ENCODE peak calls at places on chromosomes 4 and X, in five cellular contexts. M is HCT116, V is endodermal cell, J is mesendoderm, B is neural progenitor cell. L is an unnamed sample.

GRCh38 chr4:174561556-174561955 is 39.3 kb upstream of the HPGD start:
- DNase-seq in B (no peak), V (no peak), M (no peak), J (peak; percentile 43), L (peak; percentile 34)

GRCh38 chr4:128570380-128570779 is 239.1 kb upstream of the JADE1 start:
- DNase-seq in V (no peak), M (no peak), J (peak; percentile 34), B (no peak), L (no peak)

GRCh38 chr4:54333657-54334056 is 104.6 kb downstream of the PDGFRA start:
- DNase-seq in B (peak; percentile 25), M (no peak), V (no peak), J (no peak), L (peak; percentile 22)

GRCh38 chr4:152154433-152154832 is 381.5 kb downstream of the FBXW7 start:
- DNase-seq in J (no peak), V (no peak), B (no peak), M (no peak), L (no peak)

GRCh38 chrX:13373807-13374187 is 53.9 kb upstream of the ATXN3L start:
- DNase-seq in B (no peak), M (no peak), V (no peak), J (no peak), L (no peak)

GRCh38 chrX:19388741-19389140 is 45.0 kb downstream of the PDHA1 start:
- DNase-seq in B (no peak), J (no peak), V (no peak), M (no peak), L (no peak)

GRCh38 chr4:113979157-113979972 is at the start of gene ARSJ:
- DNase-seq in J (peak; percentile 89), B (peak; percentile 76), M (peak; percentile 32), V (peak; percentile 88), L (no peak)

GRCh38 chr4:37054670-37055069 is 189.9 kb upstream of the NWD2 start:
- DNase-seq in V (peak; percentile 77), J (peak; percentile 71), M (no peak), B (peak; percentile 42), L (no peak)

GRCh38 chrX:153740631-153741222 is 16.1 kb downstream of the ABCD1 start:
- DNase-seq in B (no peak), V (peak; percentile 21), M (no peak), J (no peak), L (no peak)

GRCh38 chr4:86033171-86033570 is 326.7 kb downstream of the MAPK10 start:
- DNase-seq in B (no peak), V (no peak), M (no peak), J (no peak), L (no peak)

GRCh38 chr4:4267981-4268380 is 20.0 kb upstream of the TMEM128 start:
- DNase-seq in J (no peak), B (no peak), M (no peak), V (no peak), L (no peak)

GRCh38 chr4:78650106-78651021 is 98.8 kb downstream of the ANXA3 start:
- DNase-seq in J (no peak), B (no peak), M (no peak), V (no peak), L (no peak)

GRCh38 chr4:38190717-38191178 is 230.6 kb downstream of the PTTG2 start:
- DNase-seq in B (peak; percentile 10), M (no peak), J (no peak), V (no peak), L (no peak)

GRCh38 chr4:158915683-158916241 is 146.9 kb downstream of the FNIP2 start:
- DNase-seq in V (no peak), J (no peak), M (no peak), B (no peak), L (no peak)

GRCh38 chr4:94446386-94446785 is 5.4 kb upstream of the PDLIM5 start:
- DNase-seq in B (no peak), M (no peak), J (no peak), V (no peak), L (no peak)

GRCh38 chr4:176360446-176360845 is 40.7 kb downstream of the SPCS3 start:
- DNase-seq in M (no peak), V (no peak), J (no peak), B (no peak), L (no peak)

GRCh38 chrX:12804655-12805054 is 13.4 kb downstream of the PRPS2 start:
- DNase-seq in B (no peak), V (no peak), J (no peak), M (no peak), L (no peak)

GRCh38 chr4:94680131-94680862 is 77.5 kb upstream of the BMPR1B start:
- DNase-seq in J (no peak), B (no peak), M (no peak), V (no peak), L (no peak)

GRCh38 chrX:115582871-115583729 is 22.1 kb downstream of the PLS3 start:
- DNase-seq in V (peak; percentile 89), J (peak; percentile 83), M (no peak), B (no peak), L (no peak)

GRCh38 chr4:155888171-155888570 is 15.3 kb upstream of the TDO2 start:
- DNase-seq in B (no peak), M (no peak), J (no peak), V (no peak), L (no peak)

GRCh38 chr4:84647307-84647884 is 64.5 kb downstream of the CDS1 start:
- DNase-seq in V (peak; percentile 73), B (peak; percentile 41), J (peak; percentile 16), M (no peak), L (no peak)

GRCh38 chr4:37693450-37694190 is 7.4 kb upstream of the RELL1 start:
- DNase-seq in V (no peak), M (no peak), J (no peak), B (no peak), L (no peak)

GRCh38 chr4:54439831-54440243 is 210.7 kb downstream of the PDGFRA start:
- DNase-seq in J (no peak), B (peak; percentile 59), M (no peak), V (no peak), L (no peak)

GRCh38 chrX:17547658-17548057 is 172.7 kb downstream of the NHS start:
- DNase-seq in J (no peak), M (peak; percentile 39), B (no peak), V (no peak), L (no peak)

GRCh38 chrX:38142598-38142997 is 78.1 kb downstream of the SRPX start:
- DNase-seq in J (no peak), M (no peak), V (no peak), B (no peak), L (no peak)

GRCh38 chrX:128106630-128107029 is 54.4 kb upstream of the ACTRT1 start:
- DNase-seq in V (peak; percentile 60), M (no peak), B (peak; percentile 49), J (peak; percentile 70), L (peak; percentile 5)

GRCh38 chr4:77040265-77040664 is 35.5 kb downstream of the CCNI start:
- DNase-seq in V (no peak), J (no peak), M (no peak), B (no peak), L (no peak)

GRCh38 chrX:80816051-80816450 is 6.4 kb upstream of the BRWD3 start:
- DNase-seq in M (no peak), V (no peak), J (peak; percentile 59), B (no peak), L (no peak)
- H3K9ac ChIP-seq in M (no peak overlapping the region), V (no peak overlapping the region), J (no peak overlapping the region), B (no peak overlapping the region), L (no peak overlapping the region)

GRCh38 chr4:8142556-8142955 is 16.1 kb downstream of the ABLIM2 start:
- DNase-seq in B (no peak), J (no peak), V (no peak), M (no peak), L (no peak)
- H3K9ac ChIP-seq in B (no peak overlapping the region), J (no peak overlapping the region), V (no peak overlapping the region), M (no peak overlapping the region), L (no peak overlapping the region)

GRCh38 chr4:79852305-79852730 is 220.7 kb downstream of the ANTXR2 start:
- DNase-seq in M (peak; percentile 40), V (peak; percentile 69), J (peak; percentile 86), B (no peak), L (peak; percentile 59)
- H3K9ac ChIP-seq in M (no peak overlapping the region), V (no peak overlapping the region), J (no peak overlapping the region), B (no peak overlapping the region), L (peak overlapping the region; percentile 4)

DNA sequence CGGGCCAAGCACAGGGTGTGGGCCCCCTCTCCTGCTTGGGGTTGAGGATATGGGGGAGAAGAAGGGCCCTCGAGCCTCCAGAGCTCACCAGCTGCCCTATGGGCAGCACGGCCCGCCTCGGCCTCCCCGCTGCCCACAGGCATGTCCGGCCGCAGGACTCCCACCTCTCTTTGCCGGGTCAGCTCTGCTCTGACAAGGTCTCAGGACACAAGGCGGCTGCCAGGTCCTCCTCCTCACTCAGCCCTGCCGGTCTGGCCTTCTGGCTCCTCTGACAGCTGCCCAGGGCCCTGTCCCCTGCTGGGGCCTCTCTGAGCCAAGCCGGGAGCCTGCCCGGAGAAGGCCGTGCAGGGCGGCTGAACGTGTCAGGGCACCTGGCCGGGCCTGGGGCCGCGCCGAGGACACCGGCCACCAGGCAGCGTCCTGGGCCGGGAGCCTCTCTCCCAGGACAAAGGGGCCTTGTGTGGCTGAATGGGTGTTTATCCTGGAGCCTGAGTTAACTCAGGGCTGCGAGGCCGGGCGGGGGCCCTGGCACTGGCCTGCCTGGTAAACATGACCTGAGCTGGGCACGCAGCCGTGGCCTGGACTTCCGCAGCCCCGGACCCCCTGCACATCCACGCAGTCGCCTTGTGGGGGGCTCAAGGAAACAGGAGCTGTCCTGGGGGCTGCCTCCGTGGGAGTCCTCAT is 25.7 kb downstream of the TACC3 start:
- DNase-seq in V (peak; percentile 59), J (no peak), B (no peak), M (no peak), L (no peak)
- H3K9ac ChIP-seq in V (no peak overlapping the region), J (no peak overlapping the region), B (no peak overlapping the region), M (no peak overlapping the region), L (no peak overlapping the region)

GRCh38 chr4:68272860-68273259 is 27.4 kb upstream of the TMPRSS11B start:
- DNase-seq in V (no peak), B (peak; percentile 28), J (peak; percentile 77), M (no peak), L (no peak)

GRCh38 chr4:68267433-68267944 is 22.0 kb upstream of the TMPRSS11B start:
- DNase-seq in B (no peak), V (no peak), J (no peak), M (no peak), L (no peak)

GRCh38 chr4:68278045-68278444 is 32.6 kb upstream of the TMPRSS11B start:
- DNase-seq in V (no peak), M (no peak), B (no peak), J (no peak), L (no peak)

GRCh38 chr4:68271851-68272756 is 26.6 kb upstream of the TMPRSS11B start:
- DNase-seq in M (peak; percentile 21), B (peak; percentile 45), J (peak; percentile 87), V (peak; percentile 63), L (peak; percentile 52)
- H3K9ac ChIP-seq in M (no peak overlapping the region), B (no peak overlapping the region), J (peak overlapping the region; percentile 65), V (peak overlapping the region; percentile 42), L (no peak overlapping the region)

DNA sequence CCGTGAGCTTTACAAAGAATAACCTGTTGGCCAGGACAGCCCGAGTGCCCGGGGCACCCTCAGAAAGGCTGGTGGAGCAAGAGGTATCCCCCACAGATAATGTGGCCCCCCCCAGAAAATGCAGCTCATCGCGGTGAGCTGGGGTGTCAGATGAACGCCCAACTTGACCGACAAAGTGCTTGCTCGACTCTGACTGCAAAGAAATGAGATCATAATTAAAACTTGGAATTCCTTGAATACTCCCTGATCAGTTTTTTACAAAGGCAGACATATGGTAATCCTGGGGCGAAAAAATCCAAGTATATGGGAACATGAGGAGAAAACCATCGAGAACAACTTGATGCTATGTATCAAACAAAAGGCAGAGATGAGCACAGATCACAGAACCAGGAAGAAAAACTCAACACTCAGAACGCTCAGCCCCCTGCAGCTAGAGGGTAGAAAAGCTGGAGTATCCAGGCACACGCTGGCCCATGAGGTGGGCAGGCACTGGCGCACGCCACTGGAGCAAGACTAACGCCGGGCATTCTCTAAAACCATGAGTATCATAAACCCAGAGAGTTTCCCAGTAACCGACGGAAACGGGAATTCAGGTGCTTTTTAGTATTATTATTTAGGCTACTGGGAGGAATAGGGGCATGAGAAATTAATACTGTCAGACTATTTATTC is 127.3 kb downstream of the AFAP1 start:
- DNase-seq in J (no peak), B (no peak), M (no peak), V (no peak), L (no peak)
- H3K9ac ChIP-seq in J (no peak overlapping the region), B (no peak overlapping the region), M (no peak overlapping the region), V (no peak overlapping the region), L (no peak overlapping the region)

L was measured in SK-N-MC.